ENCODE peak calls at places on chromosomes 12 and 14, in eight cellular contexts. U is neuronal stem cell, D is AG09309, R is renal cortical epithelial cell, P is Kasumi-1, W is SHP77, N is KBM-7, J is A549. M is an unnamed sample.

GRCh38 chr12:78149459-78149858 is 318.8 kb downstream of the NAV3 start:
- DNase-seq in J (no peak), D (no peak), P (no peak), W (peak; percentile 90), R (no peak), U (no peak), N (no peak), M (no peak)

GRCh38 chr12:131074221-131075083 is 120.7 kb downstream of the ADGRD1 start:
- DNase-seq in W (no peak), R (no peak), J (no peak), N (no peak), D (no peak), P (no peak), U (no peak), M (no peak)

GRCh38 chr12:7588703-7589329 is 76.9 kb downstream of the APOBEC1 start:
- DNase-seq in D (peak; percentile 35), J (peak; percentile 80), W (peak; percentile 1), P (peak; percentile 60), U (no peak), R (peak; percentile 9), N (peak; percentile 98), M (peak; percentile 47)

GRCh38 chr14:87992720-87993484 is at the start of gene GALC:
- DNase-seq in W (peak; percentile 80), D (peak; percentile 63), R (peak; percentile 65), J (peak; percentile 90), P (peak; percentile 86), N (no peak), U (peak; percentile 85), M (peak; percentile 89)

GRCh38 chr12:32034045-32034444 is 72.6 kb upstream of the BICD1 start:
- DNase-seq in N (no peak), R (no peak), W (no peak), P (no peak), J (no peak), U (no peak), D (no peak), M (no peak)

GRCh38 chr12:14950982-14951746 is 10.2 kb downstream of the ARHGDIB start:
- DNase-seq in W (no peak), P (no peak), N (no peak), J (no peak), D (no peak), U (peak; percentile 21), R (peak; percentile 81), M (no peak)

GRCh38 chr12:94930772-94931171 is 72.7 kb downstream of the NDUFA12 start:
- DNase-seq in U (no peak), W (no peak), N (no peak), P (no peak), J (no peak), D (no peak), R (no peak), M (no peak)

GRCh38 chr12:116697305-116698130 is 40.4 kb downstream of the SPRING1 start:
- DNase-seq in D (no peak), U (no peak), W (peak; percentile 63), P (peak; percentile 15), N (peak; percentile 63), R (no peak), J (peak; percentile 71), M (no peak)

GRCh38 chr14:20606190-20606901 is 15.2 kb upstream of the RNASE12 start:
- DNase-seq in R (peak; percentile 39), P (peak; percentile 69), W (peak; percentile 82), J (peak; percentile 61), N (peak; percentile 63), U (no peak), D (no peak), M (no peak)

GRCh38 chr14:74459289-74459946 is 33.4 kb upstream of the SYNDIG1L start:
- DNase-seq in J (peak; percentile 48), W (no peak), P (peak; percentile 20), N (peak; percentile 18), R (peak; percentile 13), U (peak; percentile 24), D (peak; percentile 42), M (no peak)

GRCh38 chr14:37746140-37746832 is 150.9 kb downstream of the TTC6 start:
- DNase-seq in D (no peak), N (no peak), R (peak; percentile 49), W (no peak), P (no peak), J (no peak), U (no peak), M (no peak)

GRCh38 chr12:122048156-122048555 is 26.5 kb downstream of the BCL7A start:
- DNase-seq in U (no peak), D (no peak), W (no peak), P (no peak), N (no peak), R (no peak), J (no peak), M (no peak)

GRCh38 chr14:32010561-32011188 is 66.4 kb upstream of the ARHGAP5 start:
- DNase-seq in R (peak; percentile 75), W (peak; percentile 37), U (no peak), D (no peak), P (no peak), J (peak; percentile 95), N (no peak), M (no peak)

GRCh38 chr12:6769003-6769389 is 2.8 kb downstream of the PTMS start:
- DNase-seq in D (no peak), R (no peak), N (no peak), P (no peak), J (peak; percentile 54), U (peak; percentile 84), W (no peak), M (no peak)

GRCh38 chr12:97575792-97576191 is 113.2 kb downstream of the RMST start:
- DNase-seq in R (peak; percentile 89), P (no peak), J (no peak), N (no peak), W (no peak), D (no peak), U (no peak), M (no peak)

GRCh38 chr12:47772094-47772660 is 861 bp upstream of the SLC48A1 start:
- DNase-seq in J (no peak), W (peak; percentile 34), P (no peak), D (no peak), U (no peak), R (no peak), N (no peak), M (no peak)

GRCh38 chr14:52875707-52876106 is 75.1 kb downstream of the FERMT2 start:
- DNase-seq in W (no peak), J (no peak), R (no peak), P (no peak), D (no peak), N (no peak), U (no peak), M (peak; percentile 34)

GRCh38 chr12:12338528-12339168 is 11.4 kb downstream of the MANSC1 start:
- DNase-seq in R (peak; percentile 84), J (no peak), D (no peak), N (no peak), U (no peak), W (no peak), P (no peak), M (no peak)